ENCODE peak calls at places on chromosome 5, in eight cellular contexts. Y is sciatic nerve; Q is activated CD4-positive, alpha-beta T cell treated with anti-CD3 and anti-CD28 coated beads, Interleukin-2, amount 50 U/mL, for 48 hours; J is naive thymus-derived CD4-positive, alpha-beta T cell; C is stimulated activated CD8-positive, alpha-beta memory T cell treated with anti-CD3 and anti-CD28 coated beads, Interleukin-4, amount 100 ng/mL, for 24 hours; L is activated T-cell treated with anti-CD3 and anti-CD28 coated beads for 1 hour; V is fibroblast of mammary gland; R is EH. T is an unnamed sample.
A peak's percentile ranks its signal among the peaks of the same experiment; 100 is the strongest.

GRCh38 chr5:82176115-82176514 is 102.0 kb downstream of the RPS23 start:
- DNase-seq in J (no peak), Q (no peak), R (peak; percentile 18), L (no peak), C (no peak), V (no peak), Y (no peak), T (no peak)

GRCh38 chr5:88778736-88779135 is 104.2 kb downstream of the MEF2C start:
- DNase-seq in V (no peak), Y (no peak), R (no peak), Q (no peak), J (no peak), L (no peak), C (no peak), T (no peak)

GRCh38 chr5:21823588-21823987 is 1029.6 kb downstream of the CDH12 start:
- DNase-seq in C (no peak), J (no peak), R (no peak), L (no peak), V (peak; percentile 41), Y (no peak), Q (no peak), T (no peak)

GRCh38 chr5:110899566-110900412 is 161.0 kb downstream of the SLC25A46 start:
- DNase-seq in V (peak; percentile 61), J (no peak), Y (no peak), L (no peak), C (no peak), R (peak; percentile 76), Q (no peak), T (no peak)

GRCh38 chr5:179293276-179293675 is 52.0 kb downstream of the ADAMTS2 start:
- DNase-seq in Y (peak; percentile 35), Q (no peak), V (peak; percentile 69), R (peak; percentile 74), C (no peak), L (no peak), J (no peak), T (no peak)

GRCh38 chr5:154384480-154385235 is 61.1 kb upstream of the SAP30L start:
- DNase-seq in Y (no peak), J (no peak), R (no peak), L (no peak), C (no peak), Q (no peak), V (no peak), T (no peak)

GRCh38 chr5:178074266-178074952 is 38.9 kb upstream of the N4BP3 start:
- DNase-seq in Y (no peak), L (no peak), C (no peak), J (no peak), Q (no peak), R (no peak), V (no peak), T (no peak)

GRCh38 chr5:135231289-135231688 is 167.7 kb downstream of the MACROH2A1 start:
- DNase-seq in R (no peak), J (no peak), L (no peak), V (no peak), C (no peak), Q (no peak), Y (no peak), T (no peak)

GRCh38 chr5:150309101-150309897 is 6.6 kb upstream of the ARSI start:
- DNase-seq in V (no peak), J (no peak), R (peak; percentile 39), C (no peak), Q (no peak), L (no peak), Y (no peak), T (no peak)

GRCh38 chr5:11878846-11879245 is 25.4 kb downstream of the CTNND2 start:
- DNase-seq in Q (no peak), Y (no peak), R (no peak), C (no peak), J (no peak), L (no peak), V (no peak), T (no peak)

GRCh38 chr5:73278693-73279092 is 105.7 kb downstream of the TMEM174 start:
- DNase-seq in R (no peak), J (no peak), Y (no peak), L (no peak), Q (no peak), C (no peak), V (no peak), T (no peak)

GRCh38 chr5:40827479-40827977 is 7.5 kb downstream of the RPL37 start:
- DNase-seq in Q (no peak), V (no peak), R (no peak), Y (no peak), J (no peak), L (no peak), C (no peak), T (no peak)

GRCh38 chr5:106121972-106122605 is 1548.6 kb downstream of the EFNA5 start:
- DNase-seq in L (no peak), V (peak; percentile 20), Y (no peak), J (no peak), C (no peak), R (peak; percentile 7), Q (peak; percentile 6), T (no peak)

GRCh38 chr5:77168884-77169254 is 41.6 kb upstream of the PDE8B start:
- DNase-seq in J (no peak), C (no peak), R (peak; percentile 70), Y (no peak), L (no peak), Q (no peak), V (no peak), T (no peak)

GRCh38 chr5:87099246-87099914 is 168.3 kb upstream of the RASA1 start:
- DNase-seq in J (no peak), R (no peak), C (no peak), V (no peak), Y (no peak), Q (no peak), L (no peak), T (no peak)

GRCh38 chr5:95727764-95728191 is 3.4 kb upstream of the RHOBTB3 start:
- DNase-seq in Q (no peak), R (peak; percentile 40), J (no peak), Y (no peak), C (no peak), L (no peak), V (peak; percentile 57), T (no peak)

GRCh38 chr5:139951983-139952382 is 91.1 kb downstream of the NRG2 start:
- DNase-seq in R (no peak), Q (no peak), L (no peak), Y (no peak), J (no peak), C (no peak), V (no peak), T (no peak)

GRCh38 chr5:145976431-145977155 is 40.2 kb downstream of the SH3RF2 start:
- DNase-seq in Y (no peak), J (no peak), C (no peak), R (peak; percentile 57), Q (no peak), V (no peak), L (no peak), T (no peak)

GRCh38 chr5:164252-164651 is 27.0 kb upstream of the LRRC14B start:
- DNase-seq in V (no peak), Q (no peak), J (no peak), C (no peak), Y (no peak), L (no peak), R (no peak), T (no peak)

T was measured in activated effector memory CD4-positive, alpha-beta T cell treated with Interleukin-2 at 50 U/mL for 16 hours.